ENCODE peak calls at places on chromosomes 11 and 22, in eight cellular contexts. One of them, this sample, is unnamed.

GRCh38 chr22:29275819-29276565 is 7.9 kb downstream of the EWSR1 start:
- DNase-seq in keratinocyte: no peak
- DNase-seq in CD8-positive, alpha-beta T cell: no peak
- DNase-seq in thyroid gland: no peak
- DNase-seq in PC-9: no peak
- DNase-seq in adrenal gland: no peak
- DNase-seq in sigmoid colon: no peak
- DNase-seq in ascending aorta: no peak
- DNase-seq in this sample: no peak

GRCh38 chr22:20526628-20527355 is 19.4 kb downstream of the MED15 start:
- DNase-seq in keratinocyte: no peak
- DNase-seq in CD8-positive, alpha-beta T cell: no peak
- DNase-seq in thyroid gland: no peak
- DNase-seq in PC-9: no peak
- DNase-seq in adrenal gland: no peak
- DNase-seq in sigmoid colon: no peak
- DNase-seq in ascending aorta: no peak
- DNase-seq in this sample: no peak

GRCh38 chr11:35615911-35616900 is 2.1 kb upstream of the FJX1 start:
- DNase-seq in keratinocyte: no peak
- DNase-seq in CD8-positive, alpha-beta T cell: no peak
- DNase-seq in thyroid gland: no peak
- DNase-seq in PC-9: peak
- DNase-seq in adrenal gland: no peak
- DNase-seq in sigmoid colon: no peak
- DNase-seq in ascending aorta: no peak
- DNase-seq in this sample: no peak

GRCh38 chr11:131750692-131751091 is 380.3 kb downstream of the NTM start:
- DNase-seq in keratinocyte: no peak
- DNase-seq in CD8-positive, alpha-beta T cell: no peak
- DNase-seq in thyroid gland: no peak
- DNase-seq in PC-9: no peak
- DNase-seq in adrenal gland: no peak
- DNase-seq in sigmoid colon: no peak
- DNase-seq in ascending aorta: no peak
- DNase-seq in this sample: no peak

GRCh38 chr11:112440518-112440917 is 179.9 kb upstream of the PLET1 start:
- DNase-seq in keratinocyte: no peak
- DNase-seq in CD8-positive, alpha-beta T cell: no peak
- DNase-seq in thyroid gland: no peak
- DNase-seq in PC-9: no peak
- DNase-seq in adrenal gland: no peak
- DNase-seq in sigmoid colon: no peak
- DNase-seq in ascending aorta: no peak
- DNase-seq in this sample: peak

GRCh38 chr11:32659672-32660071 is 76.0 kb downstream of the EIF3M start:
- DNase-seq in keratinocyte: no peak
- DNase-seq in CD8-positive, alpha-beta T cell: no peak
- DNase-seq in thyroid gland: no peak
- DNase-seq in PC-9: no peak
- DNase-seq in adrenal gland: no peak
- DNase-seq in sigmoid colon: no peak
- DNase-seq in ascending aorta: no peak
- DNase-seq in this sample: no peak

GRCh38 chr11:78605296-78605695 is 30.6 kb upstream of the NARS2 start:
- DNase-seq in keratinocyte: no peak
- DNase-seq in CD8-positive, alpha-beta T cell: no peak
- DNase-seq in thyroid gland: no peak
- DNase-seq in PC-9: no peak
- DNase-seq in adrenal gland: no peak
- DNase-seq in sigmoid colon: no peak
- DNase-seq in ascending aorta: no peak
- DNase-seq in this sample: no peak

GRCh38 chr11:77401486-77402217 is 72.2 kb downstream of the PAK1 start:
- DNase-seq in keratinocyte: no peak
- DNase-seq in CD8-positive, alpha-beta T cell: no peak
- DNase-seq in thyroid gland: peak
- DNase-seq in PC-9: peak
- DNase-seq in adrenal gland: no peak
- DNase-seq in sigmoid colon: no peak
- DNase-seq in ascending aorta: no peak
- DNase-seq in this sample: no peak

GRCh38 chr22:49629586-49630447 is 197.9 kb downstream of the BRD1 start:
- DNase-seq in keratinocyte: no peak
- DNase-seq in CD8-positive, alpha-beta T cell: no peak
- DNase-seq in thyroid gland: no peak
- DNase-seq in PC-9: no peak
- DNase-seq in adrenal gland: no peak
- DNase-seq in sigmoid colon: no peak
- DNase-seq in ascending aorta: no peak
- DNase-seq in this sample: no peak

DNA sequence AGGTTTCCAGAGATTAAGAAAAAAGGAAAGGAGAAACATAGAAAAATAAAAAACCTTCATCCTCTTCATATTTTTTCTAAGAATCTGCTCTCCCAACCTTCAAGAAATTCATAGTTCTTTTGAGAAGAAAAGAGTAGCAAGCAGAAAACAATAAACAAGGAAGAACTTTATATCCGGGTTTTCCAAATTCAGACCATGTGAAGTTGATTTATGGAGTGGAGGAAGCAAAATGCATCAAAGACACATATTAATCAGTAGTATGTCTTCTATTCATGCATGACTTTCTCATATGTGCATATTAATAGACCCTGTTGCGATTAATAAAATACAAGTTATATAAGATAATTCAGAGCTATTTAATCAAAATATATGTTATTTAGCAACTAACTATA is 20.5 kb upstream of the CTSC start:
- DNase-seq in keratinocyte: no peak
- DNase-seq in CD8-positive, alpha-beta T cell: no peak
- DNase-seq in thyroid gland: no peak
- DNase-seq in PC-9: no peak
- DNase-seq in adrenal gland: no peak
- DNase-seq in sigmoid colon: no peak
- DNase-seq in ascending aorta: no peak
- DNase-seq in this sample: no peak
- H3K27ac ChIP-seq in keratinocyte: no peak
- H3K27ac ChIP-seq in CD8-positive, alpha-beta T cell: no peak
- H3K27ac ChIP-seq in thyroid gland: no peak
- H3K27ac ChIP-seq in PC-9: peak
- H3K27ac ChIP-seq in adrenal gland: no peak
- H3K27ac ChIP-seq in sigmoid colon: no peak
- H3K27ac ChIP-seq in ascending aorta: no peak
- H3K27ac ChIP-seq in this sample: no peak

GRCh38 chr11:119990306-119991021 is 147.4 kb downstream of the TRIM29 start:
- DNase-seq in keratinocyte: no peak
- DNase-seq in CD8-positive, alpha-beta T cell: no peak
- DNase-seq in thyroid gland: no peak
- DNase-seq in PC-9: no peak
- DNase-seq in adrenal gland: peak
- DNase-seq in sigmoid colon: no peak
- DNase-seq in ascending aorta: no peak
- DNase-seq in this sample: no peak
- H3K27ac ChIP-seq in keratinocyte: no peak
- H3K27ac ChIP-seq in CD8-positive, alpha-beta T cell: no peak
- H3K27ac ChIP-seq in thyroid gland: no peak
- H3K27ac ChIP-seq in PC-9: no peak
- H3K27ac ChIP-seq in adrenal gland: no peak
- H3K27ac ChIP-seq in sigmoid colon: no peak
- H3K27ac ChIP-seq in ascending aorta: no peak
- H3K27ac ChIP-seq in this sample: no peak

GRCh38 chr11:118596226-118596625 is 11.2 kb upstream of the PHLDB1 start:
- DNase-seq in keratinocyte: no peak
- DNase-seq in CD8-positive, alpha-beta T cell: no peak
- DNase-seq in thyroid gland: no peak
- DNase-seq in PC-9: no peak
- DNase-seq in adrenal gland: no peak
- DNase-seq in sigmoid colon: no peak
- DNase-seq in ascending aorta: no peak
- DNase-seq in this sample: no peak

GRCh38 chr11:118602331-118602730 is 5.1 kb upstream of the PHLDB1 start:
- DNase-seq in keratinocyte: no peak
- DNase-seq in CD8-positive, alpha-beta T cell: no peak
- DNase-seq in thyroid gland: no peak
- DNase-seq in PC-9: no peak
- DNase-seq in adrenal gland: no peak
- DNase-seq in sigmoid colon: peak
- DNase-seq in ascending aorta: no peak
- DNase-seq in this sample: no peak

GRCh38 chr11:118592616-118593367 is 14.6 kb upstream of the PHLDB1 start:
- DNase-seq in keratinocyte: no peak
- DNase-seq in CD8-positive, alpha-beta T cell: no peak
- DNase-seq in thyroid gland: no peak
- DNase-seq in PC-9: no peak
- DNase-seq in adrenal gland: no peak
- DNase-seq in sigmoid colon: no peak
- DNase-seq in ascending aorta: no peak
- DNase-seq in this sample: no peak

GRCh38 chr11:118597556-118597955 is 9.9 kb upstream of the PHLDB1 start:
- DNase-seq in keratinocyte: no peak
- DNase-seq in CD8-positive, alpha-beta T cell: no peak
- DNase-seq in thyroid gland: no peak
- DNase-seq in PC-9: no peak
- DNase-seq in adrenal gland: no peak
- DNase-seq in sigmoid colon: peak
- DNase-seq in ascending aorta: no peak
- DNase-seq in this sample: no peak
- H3K27ac ChIP-seq in keratinocyte: no peak
- H3K27ac ChIP-seq in CD8-positive, alpha-beta T cell: no peak
- H3K27ac ChIP-seq in thyroid gland: no peak
- H3K27ac ChIP-seq in PC-9: no peak
- H3K27ac ChIP-seq in adrenal gland: no peak
- H3K27ac ChIP-seq in sigmoid colon: no peak
- H3K27ac ChIP-seq in ascending aorta: no peak
- H3K27ac ChIP-seq in this sample: no peak

DNA sequence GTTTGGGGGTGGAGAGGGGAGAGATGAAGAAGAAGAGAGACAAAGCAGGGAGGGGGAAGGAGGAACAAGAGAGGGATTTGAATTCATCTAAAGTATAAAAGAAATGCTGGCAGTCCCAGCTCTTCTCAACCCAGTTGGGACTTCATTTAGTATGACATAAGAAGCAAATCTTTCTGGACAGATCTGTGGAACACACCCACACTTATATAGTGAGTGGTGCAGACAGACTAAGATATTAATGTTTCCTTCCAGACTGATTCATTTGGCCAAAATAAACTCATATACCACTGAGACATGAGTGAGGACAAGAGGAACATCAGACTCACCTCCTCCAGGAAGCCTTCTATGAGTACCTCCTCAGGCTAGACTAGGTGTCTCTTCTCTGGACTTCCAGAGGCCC is 514.0 kb downstream of the SOX6 start:
- DNase-seq in keratinocyte: no peak
- DNase-seq in CD8-positive, alpha-beta T cell: no peak
- DNase-seq in thyroid gland: no peak
- DNase-seq in PC-9: no peak
- DNase-seq in adrenal gland: no peak
- DNase-seq in sigmoid colon: no peak
- DNase-seq in ascending aorta: no peak
- DNase-seq in this sample: no peak
- H3K27ac ChIP-seq in keratinocyte: no peak
- H3K27ac ChIP-seq in CD8-positive, alpha-beta T cell: no peak
- H3K27ac ChIP-seq in thyroid gland: no peak
- H3K27ac ChIP-seq in PC-9: no peak
- H3K27ac ChIP-seq in adrenal gland: no peak
- H3K27ac ChIP-seq in sigmoid colon: no peak
- H3K27ac ChIP-seq in ascending aorta: no peak
- H3K27ac ChIP-seq in this sample: no peak

GRCh38 chr11:128453444-128454336 is 133.7 kb downstream of the ETS1 start:
- DNase-seq in keratinocyte: peak
- DNase-seq in CD8-positive, alpha-beta T cell: no peak
- DNase-seq in thyroid gland: peak
- DNase-seq in PC-9: no peak
- DNase-seq in adrenal gland: peak
- DNase-seq in sigmoid colon: peak
- DNase-seq in ascending aorta: no peak
- DNase-seq in this sample: no peak
- H3K27ac ChIP-seq in keratinocyte: peak
- H3K27ac ChIP-seq in CD8-positive, alpha-beta T cell: no peak
- H3K27ac ChIP-seq in thyroid gland: peak
- H3K27ac ChIP-seq in PC-9: no peak
- H3K27ac ChIP-seq in adrenal gland: no peak
- H3K27ac ChIP-seq in sigmoid colon: no peak
- H3K27ac ChIP-seq in ascending aorta: peak
- H3K27ac ChIP-seq in this sample: no peak

GRCh38 chr11:73996161-73996747 is 12.6 kb downstream of the UCP3 start:
- DNase-seq in keratinocyte: no peak
- DNase-seq in CD8-positive, alpha-beta T cell: no peak
- DNase-seq in thyroid gland: no peak
- DNase-seq in PC-9: no peak
- DNase-seq in adrenal gland: no peak
- DNase-seq in sigmoid colon: peak
- DNase-seq in ascending aorta: no peak
- DNase-seq in this sample: no peak
- H3K27ac ChIP-seq in keratinocyte: no peak
- H3K27ac ChIP-seq in CD8-positive, alpha-beta T cell: peak
- H3K27ac ChIP-seq in thyroid gland: no peak
- H3K27ac ChIP-seq in PC-9: no peak
- H3K27ac ChIP-seq in adrenal gland: no peak
- H3K27ac ChIP-seq in sigmoid colon: no peak
- H3K27ac ChIP-seq in ascending aorta: no peak
- H3K27ac ChIP-seq in this sample: no peak

GRCh38 chr11:114359342-114359741 is 41.0 kb downstream of the C11orf71 start:
- DNase-seq in keratinocyte: no peak
- DNase-seq in CD8-positive, alpha-beta T cell: no peak
- DNase-seq in thyroid gland: no peak
- DNase-seq in PC-9: no peak
- DNase-seq in adrenal gland: no peak
- DNase-seq in sigmoid colon: no peak
- DNase-seq in ascending aorta: no peak
- DNase-seq in this sample: no peak
- H3K27ac ChIP-seq in keratinocyte: peak
- H3K27ac ChIP-seq in CD8-positive, alpha-beta T cell: no peak
- H3K27ac ChIP-seq in thyroid gland: no peak
- H3K27ac ChIP-seq in PC-9: no peak
- H3K27ac ChIP-seq in adrenal gland: no peak
- H3K27ac ChIP-seq in sigmoid colon: no peak
- H3K27ac ChIP-seq in ascending aorta: no peak
- H3K27ac ChIP-seq in this sample: no peak